ENCODE peak calls at places on chromosomes 1 and 21, in six cellular contexts. M is GM20000, R is ureter, V is nephron progenitor cell, I is NCI-H1436, K is epithelial cell of esophagus. F is an unnamed sample.

GRCh38 chr1:227365473-227366067 is 47.3 kb upstream of the CDC42BPA start:
- DNase-seq in R (no peak), V (no peak), K (no peak), M (no peak), I (no peak), F (no peak)

GRCh38 chr1:155696524-155696923 is 7.6 kb downstream of the DAP3 start:
- DNase-seq in M (no peak), I (no peak), K (no peak), R (no peak), V (no peak), F (no peak)

GRCh38 chr1:53060580-53060979 is 1.4 kb upstream of the PODN start:
- DNase-seq in R (no peak), I (no peak), V (no peak), K (no peak), M (no peak), F (no peak)

GRCh38 chr21:21232320-21232719 is 234.1 kb downstream of the NCAM2 start:
- DNase-seq in V (peak; percentile 4), M (no peak), I (no peak), K (peak; percentile 1), R (no peak), F (no peak)

GRCh38 chr21:16169102-16169511 is 439.3 kb downstream of the USP25 start:
- DNase-seq in V (no peak), R (no peak), M (no peak), K (no peak), I (no peak), F (no peak)

GRCh38 chr1:59266180-59266926 is 30.5 kb upstream of the FGGY start:
- DNase-seq in M (peak; percentile 17), I (no peak), R (no peak), V (no peak), K (no peak), F (peak; percentile 81)

GRCh38 chr21:41196990-41197389 is 29.0 kb downstream of the BACE2 start:
- DNase-seq in R (no peak), K (peak; percentile 54), V (no peak), M (no peak), I (no peak), F (no peak)

GRCh38 chr1:212749924-212750535 is 41.5 kb downstream of the NSL1 start:
- DNase-seq in K (peak; percentile 75), I (peak; percentile 58), R (no peak), V (peak; percentile 21), M (peak; percentile 27), F (peak; percentile 47)

GRCh38 chr1:91757760-91758545 is 128.0 kb downstream of the TGFBR3 start:
- DNase-seq in M (no peak), K (no peak), V (no peak), I (no peak), R (no peak), F (no peak)

GRCh38 chr1:153510984-153511410 is 24.8 kb downstream of the S100A6 start:
- DNase-seq in R (peak; percentile 87), M (peak; percentile 86), I (peak; percentile 62), K (peak; percentile 78), V (peak; percentile 90), F (peak; percentile 77)

GRCh38 chr1:85818371-85818770 is 110.1 kb upstream of the ZNHIT6 start:
- DNase-seq in I (no peak), V (no peak), M (no peak), K (no peak), R (no peak), F (no peak)

F was measured in OCI-LY7.